ENCODE peak calls at places on chromosomes 2 and 18, in six cellular contexts. T, H, W, K, F and P are unnamed samples.

GRCh38 chr2:229273384-229274338 is 2.6 kb upstream of the PID1 start:
- DNase-seq in W (peak; percentile 81), H (peak; percentile 69), K (peak; percentile 86), T (peak; percentile 20), F (peak; percentile 25), P (peak; percentile 92)

GRCh38 chr2:173654146-173654895 is 299.6 kb downstream of the CDCA7 start:
- DNase-seq in W (no peak), K (no peak), H (no peak), T (no peak), F (no peak), P (no peak)

GRCh38 chr2:152648336-152648735 is 68.9 kb downstream of the PRPF40A start:
- DNase-seq in F (no peak), K (no peak), H (peak; percentile 5), W (peak; percentile 16), T (no peak), P (no peak)

GRCh38 chr2:9769171-9770005 is 73.9 kb upstream of the TAF1B start:
- DNase-seq in F (no peak), H (no peak), K (no peak), T (peak; percentile 91), W (no peak), P (peak; percentile 92)

GRCh38 chr2:150646746-150647145 is 159.3 kb upstream of the RND3 start:
- DNase-seq in W (no peak), F (no peak), T (no peak), H (no peak), K (no peak), P (no peak)

GRCh38 chr2:3712424-3712823 is 9.0 kb downstream of the DCDC2C start:
- DNase-seq in T (no peak), K (no peak), W (no peak), H (no peak), F (no peak), P (no peak)

GRCh38 chr2:136116111-136116812 is 1.7 kb downstream of the CXCR4 start:
- DNase-seq in W (no peak), F (peak; percentile 51), H (no peak), T (no peak), K (peak; percentile 60), P (no peak)

GRCh38 chr2:147181351-147182029 is 663.3 kb upstream of the ACVR2A start:
- DNase-seq in F (peak; percentile 72), W (no peak), H (no peak), T (no peak), K (no peak), P (no peak)

GRCh38 chr2:121239969-121240368 is 45.0 kb downstream of the TFCP2L1 start:
- DNase-seq in F (no peak), K (no peak), T (no peak), W (no peak), H (no peak), P (no peak)

GRCh38 chr18:40866013-40866644 is 1088.9 kb upstream of the PIK3C3 start:
- DNase-seq in F (peak; percentile 33), K (no peak), T (no peak), H (no peak), W (no peak), P (no peak)

GRCh38 chr2:45177870-45178269 is 168.6 kb upstream of the SIX2 start:
- DNase-seq in K (no peak), F (no peak), H (no peak), T (no peak), W (no peak), P (peak; percentile 84)

GRCh38 chr2:177284531-177284930 is 20.0 kb upstream of the NFE2L2 start:
- DNase-seq in T (no peak), W (no peak), F (no peak), K (no peak), H (no peak), P (no peak)

GRCh38 chr2:210541280-210541902 is 15.0 kb upstream of the CPS1 start:
- DNase-seq in H (no peak), W (peak; percentile 43), T (no peak), K (no peak), F (no peak), P (no peak)

GRCh38 chr2:237207641-237208040 is 122.0 kb downstream of the COPS8 start:
- DNase-seq in H (no peak), T (no peak), F (no peak), K (peak; percentile 43), W (peak; percentile 66), P (peak; percentile 82)

GRCh38 chr2:10889741-10890215 is 22.0 kb upstream of the KCNF1 start:
- DNase-seq in H (no peak), F (no peak), T (no peak), W (no peak), K (no peak), P (no peak)

GRCh38 chr2:188291142-188291616 is 495 bp upstream of the GULP1 start:
- DNase-seq in W (peak; percentile 68), F (no peak), T (no peak), H (peak; percentile 22), K (peak; percentile 15), P (peak; percentile 42)

GRCh38 chr2:71566271-71566858 is 113.0 kb downstream of the DYSF start:
- DNase-seq in H (no peak), W (no peak), T (no peak), K (no peak), F (no peak), P (peak; percentile 97)

GRCh38 chr2:190468814-190469569 is 60.8 kb downstream of the MFSD6 start:
- DNase-seq in K (peak; percentile 83), T (peak; percentile 50), W (peak; percentile 89), H (peak; percentile 39), F (no peak), P (peak; percentile 92)

GRCh38 chr2:198873771-198874501 is 583.8 kb downstream of the SATB2 start:
- DNase-seq in T (no peak), F (no peak), H (no peak), W (no peak), K (no peak), P (peak; percentile 55)

GRCh38 chr2:8872821-8873432 is 35.5 kb upstream of the KIDINS220 start:
- DNase-seq in W (peak; percentile 66), H (peak; percentile 61), T (peak; percentile 36), K (no peak), F (peak; percentile 58), P (peak; percentile 75)

GRCh38 chr18:3916082-3916481 is 466.1 kb downstream of the TGIF1 start:
- DNase-seq in K (no peak), F (no peak), T (no peak), W (no peak), H (no peak), P (no peak)

GRCh38 chr2:234679766-234680687 is 183.1 kb upstream of the ARL4C start:
- DNase-seq in F (no peak), W (peak; percentile 98), K (peak; percentile 45), H (peak; percentile 67), T (no peak), P (peak; percentile 87)

GRCh38 chr18:50203801-50204604 is 9.1 kb upstream of the MYO5B start:
- DNase-seq in H (peak; percentile 24), T (peak; percentile 9), W (peak; percentile 30), K (peak; percentile 60), F (peak; percentile 53), P (peak; percentile 84)

GRCh38 chr2:129880309-129880708 is 99.2 kb upstream of the RAB6C start:
- DNase-seq in T (no peak), F (no peak), W (no peak), K (no peak), H (no peak), P (no peak)

GRCh38 chr2:31013311-31013710 is 124.9 kb downstream of the GALNT14 start:
- DNase-seq in W (no peak), H (no peak), F (no peak), T (no peak), K (no peak), P (no peak)

GRCh38 chr2:218837495-218837894 is 5.9 kb upstream of the PRKAG3 start:
- DNase-seq in K (no peak), T (no peak), W (no peak), F (no peak), H (no peak), P (no peak)

DNA sequence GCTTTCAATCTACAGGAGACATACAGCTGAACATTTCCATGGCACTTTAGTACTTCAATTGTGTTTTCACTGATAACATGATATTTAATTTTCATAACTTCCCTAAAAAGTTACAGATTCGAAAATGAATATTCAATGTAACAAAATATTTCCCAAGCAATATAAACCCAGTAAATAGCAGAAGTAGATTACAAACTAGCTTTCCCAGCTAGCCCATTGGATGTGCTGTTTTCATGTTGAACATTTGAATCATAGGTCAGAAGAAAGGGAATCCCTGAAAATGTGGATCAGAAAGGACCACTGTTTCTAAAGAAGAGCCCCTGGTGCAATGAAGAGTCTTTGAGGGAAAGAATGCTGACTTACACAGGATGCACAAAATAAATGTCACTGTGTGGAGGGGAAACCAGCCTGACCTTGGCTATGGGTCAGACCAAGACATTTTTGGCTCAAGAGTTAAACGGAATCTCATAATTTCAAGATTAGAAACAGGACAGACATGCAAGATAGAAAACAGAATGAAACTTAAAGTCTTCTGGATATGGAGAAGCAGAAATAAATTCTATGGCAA is 22.4 kb downstream of the CYTIP start:
- DNase-seq in H (no peak), F (no peak), K (no peak), T (no peak), W (no peak), P (no peak)
- H3K4me1 ChIP-seq in H (no peaks in the 10 kb centered on the region), F (peaks cover 4% of the 10 kb centered on the region), K (peaks cover 3% of the 10 kb centered on the region), T (no peaks in the 10 kb centered on the region), W (no peaks in the 10 kb centered on the region), P (peaks cover 4% of the 10 kb centered on the region)

GRCh38 chr2:24317491-24317920 is 42.8 kb downstream of the ITSN2 start:
- DNase-seq in H (no peak), F (no peak), K (no peak), W (peak; percentile 12), T (no peak), P (no peak)
- H3K27ac ChIP-seq in H (no peak overlapping the region), F (no peak overlapping the region), K (no peak overlapping the region), W (no peak overlapping the region), T (no peak overlapping the region), P (no peak overlapping the region)

GRCh38 chr18:8610442-8610801 is 1.2 kb downstream of the RAB12 start:
- DNase-seq in K (peak; percentile 14), T (no peak), W (peak; percentile 61), H (no peak), F (peak; percentile 24), P (peak; percentile 44)
- H3K4me1 ChIP-seq in K (peaks cover 39% of the 10 kb centered on the region), T (peaks cover 18% of the 10 kb centered on the region), W (peaks cover 13% of the 10 kb centered on the region), H (peaks cover 22% of the 10 kb centered on the region), F (peaks cover 6% of the 10 kb centered on the region), P (peaks cover 26% of the 10 kb centered on the region)

DNA sequence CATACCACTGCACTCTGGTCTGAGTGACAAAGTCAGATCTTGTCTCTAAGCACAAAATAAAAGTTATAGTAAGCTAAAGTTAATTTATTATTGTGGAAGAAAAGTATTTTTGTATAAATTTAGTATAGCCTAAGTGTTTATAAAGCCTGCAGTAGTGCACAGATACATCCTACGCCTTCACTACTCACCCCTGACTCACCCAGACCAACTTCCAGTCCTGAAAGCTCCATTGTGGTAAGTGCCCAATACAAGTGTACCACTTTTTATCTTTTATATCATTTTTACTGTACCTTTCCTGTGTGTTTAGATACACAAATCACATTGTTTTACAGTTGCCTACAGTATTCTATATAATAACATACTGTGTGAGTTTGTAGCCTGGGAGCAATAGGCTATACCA is 57.5 kb downstream of the UBE2E3 start:
- DNase-seq in H (no peak), K (no peak), F (no peak), W (peak; percentile 46), T (no peak), P (no peak)
- H3K27ac ChIP-seq in H (no peak overlapping the region), K (no peak overlapping the region), F (no peak overlapping the region), W (no peak overlapping the region), T (no peak overlapping the region), P (peak overlapping the region; percentile 59)

DNA sequence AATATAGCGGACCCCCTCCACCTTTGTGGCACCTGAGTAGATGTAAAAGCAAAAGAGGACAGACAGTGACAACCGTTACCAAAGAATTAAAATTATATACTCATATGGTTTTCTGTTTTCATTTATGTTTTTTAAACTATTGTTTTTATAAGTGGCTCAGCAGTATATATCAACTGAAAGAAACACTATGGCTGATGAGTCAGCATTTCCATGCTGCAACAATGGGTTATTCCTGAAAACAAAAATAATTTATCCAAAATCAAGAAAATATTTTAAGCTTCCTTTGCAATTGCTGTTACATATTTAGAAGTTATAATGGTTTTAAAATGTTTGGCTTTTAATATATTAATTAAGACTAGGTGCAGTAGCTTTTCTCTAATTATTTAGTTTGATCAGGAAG is 17.7 kb downstream of the MRPS9 start:
- DNase-seq in T (no peak), K (no peak), F (no peak), H (no peak), W (peak; percentile 10), P (no peak)
- H3K4me1 ChIP-seq in T (peaks cover 3% of the 10 kb centered on the region), K (no peaks in the 10 kb centered on the region), F (no peaks in the 10 kb centered on the region), H (peaks cover 4% of the 10 kb centered on the region), W (no peaks in the 10 kb centered on the region), P (no peaks in the 10 kb centered on the region)